ENCODE peak calls at places on chromosome 22, in seven cellular contexts. One of them, this sample, is unnamed.
A peak's percentile ranks its signal among the peaks of the same experiment; 100 is the strongest.

GRCh38 chr22:17159504-17159951 is 451 bp upstream of the HDHD5 start:
- DNase-seq in HTR-8/SVneo: no peak
- DNase-seq in fibroblast of villous mesenchyme: peak; percentile 38
- DNase-seq in BJ: no peak
- DNase-seq in stromal cell of bone marrow: peak; percentile 6
- DNase-seq in stimulated activated naive CD4-positive, alpha-beta T cell: peak; percentile 55
- DNase-seq in GM13977: peak; percentile 50
- DNase-seq in this sample: peak; percentile 53

GRCh38 chr22:41091139-41092022 is 1.0 kb upstream of the EP300 start:
- DNase-seq in HTR-8/SVneo: peak; percentile 91
- DNase-seq in fibroblast of villous mesenchyme: peak; percentile 99
- DNase-seq in BJ: peak; percentile 90
- DNase-seq in stromal cell of bone marrow: peak; percentile 97
- DNase-seq in stimulated activated naive CD4-positive, alpha-beta T cell: peak; percentile 99
- DNase-seq in GM13977: peak; percentile 99
- DNase-seq in this sample: peak; percentile 97

GRCh38 chr22:45009881-45010531 is at the start of gene PHF21B:
- DNase-seq in HTR-8/SVneo: peak; percentile 54
- DNase-seq in fibroblast of villous mesenchyme: peak; percentile 26
- DNase-seq in BJ: no peak
- DNase-seq in stromal cell of bone marrow: no peak
- DNase-seq in stimulated activated naive CD4-positive, alpha-beta T cell: no peak
- DNase-seq in GM13977: peak; percentile 82
- DNase-seq in this sample: peak; percentile 39

GRCh38 chr22:44289429-44290171 is 23.2 kb downstream of the SHISAL1 start:
- DNase-seq in HTR-8/SVneo: peak; percentile 31
- DNase-seq in fibroblast of villous mesenchyme: peak; percentile 90
- DNase-seq in BJ: peak; percentile 69
- DNase-seq in stromal cell of bone marrow: no peak
- DNase-seq in stimulated activated naive CD4-positive, alpha-beta T cell: no peak
- DNase-seq in GM13977: no peak
- DNase-seq in this sample: no peak

GRCh38 chr22:29768052-29768680 is 997 bp downstream of the UQCR10 start:
- DNase-seq in HTR-8/SVneo: no peak
- DNase-seq in fibroblast of villous mesenchyme: no peak
- DNase-seq in BJ: no peak
- DNase-seq in stromal cell of bone marrow: no peak
- DNase-seq in stimulated activated naive CD4-positive, alpha-beta T cell: no peak
- DNase-seq in GM13977: no peak
- DNase-seq in this sample: no peak

GRCh38 chr22:49186756-49187155 is 640.9 kb downstream of the BRD1 start:
- DNase-seq in HTR-8/SVneo: no peak
- DNase-seq in fibroblast of villous mesenchyme: no peak
- DNase-seq in BJ: no peak
- DNase-seq in stromal cell of bone marrow: no peak
- DNase-seq in stimulated activated naive CD4-positive, alpha-beta T cell: no peak
- DNase-seq in GM13977: no peak
- DNase-seq in this sample: no peak

GRCh38 chr22:26748845-26749244 is 91.5 kb downstream of the MIAT start:
- DNase-seq in HTR-8/SVneo: no peak
- DNase-seq in fibroblast of villous mesenchyme: no peak
- DNase-seq in BJ: no peak
- DNase-seq in stromal cell of bone marrow: no peak
- DNase-seq in stimulated activated naive CD4-positive, alpha-beta T cell: no peak
- DNase-seq in GM13977: no peak
- DNase-seq in this sample: no peak

GRCh38 chr22:24436553-24436952 is 9.2 kb downstream of the ADORA2A start:
- DNase-seq in HTR-8/SVneo: no peak
- DNase-seq in fibroblast of villous mesenchyme: no peak
- DNase-seq in BJ: no peak
- DNase-seq in stromal cell of bone marrow: no peak
- DNase-seq in stimulated activated naive CD4-positive, alpha-beta T cell: no peak
- DNase-seq in GM13977: no peak
- DNase-seq in this sample: no peak

GRCh38 chr22:36301384-36301828 is 48.5 kb downstream of the APOL1 start:
- DNase-seq in HTR-8/SVneo: peak; percentile 53
- DNase-seq in fibroblast of villous mesenchyme: peak; percentile 72
- DNase-seq in BJ: no peak
- DNase-seq in stromal cell of bone marrow: no peak
- DNase-seq in stimulated activated naive CD4-positive, alpha-beta T cell: peak; percentile 83
- DNase-seq in GM13977: peak; percentile 87
- DNase-seq in this sample: peak; percentile 39

GRCh38 chr22:48089601-48090331 is 1327.3 kb downstream of the TBC1D22A start:
- DNase-seq in HTR-8/SVneo: peak; percentile 6
- DNase-seq in fibroblast of villous mesenchyme: peak; percentile 6
- DNase-seq in BJ: no peak
- DNase-seq in stromal cell of bone marrow: peak; percentile 25
- DNase-seq in stimulated activated naive CD4-positive, alpha-beta T cell: no peak
- DNase-seq in GM13977: no peak
- DNase-seq in this sample: peak; percentile 82

GRCh38 chr22:24952837-24953293 is 349 bp downstream of the KIAA1671 start:
- DNase-seq in HTR-8/SVneo: no peak
- DNase-seq in fibroblast of villous mesenchyme: peak; percentile 58
- DNase-seq in BJ: no peak
- DNase-seq in stromal cell of bone marrow: peak; percentile 28
- DNase-seq in stimulated activated naive CD4-positive, alpha-beta T cell: no peak
- DNase-seq in GM13977: no peak
- DNase-seq in this sample: peak; percentile 82